ENCODE peak calls at places on chromosomes 5 and 9, in five cellular contexts. B, J, U, F and V are unnamed samples. For H3K36me3, the result is how much of the 10 kb centered on the place peaks cover.

GRCh38 chr9:68418259-68418845 is 61.9 kb downstream of the PGM5 start:
- DNase-seq in B (no peak), J (no peak), U (no peak), F (no peak), V (no peak)

GRCh38 chr5:137761020-137761516 is 6.9 kb upstream of the HNRNPA0 start:
- DNase-seq in B (no peak), J (no peak), U (no peak), F (no peak), V (no peak)

GRCh38 chr5:101929628-101930027 is 366.5 kb downstream of the SLCO4C1 start:
- DNase-seq in B (no peak), J (no peak), U (no peak), F (no peak), V (no peak)

GRCh38 chr9:4904322-4905134 is 80.5 kb upstream of the JAK2 start:
- DNase-seq in B (no peak), J (no peak), U (peak), F (no peak), V (no peak)

GRCh38 chr9:15901572-15901971 is 348.7 kb downstream of the CCDC171 start:
- DNase-seq in B (no peak), J (no peak), U (peak), F (no peak), V (no peak)

GRCh38 chr5:172906436-172906835 is 52.8 kb upstream of the RPL26L1 start:
- DNase-seq in B (no peak), J (no peak), U (peak), F (no peak), V (no peak)

GRCh38 chr9:100117316-100117715 is 18.3 kb downstream of the INVS start:
- DNase-seq in B (no peak), J (no peak), U (no peak), F (no peak), V (no peak)

GRCh38 chr5:84303315-84303714 is 81.4 kb downstream of the EDIL3 start:
- DNase-seq in B (no peak), J (no peak), U (peak), F (no peak), V (no peak)

GRCh38 chr5:15260347-15261278 is 239.4 kb upstream of the FBXL7 start:
- DNase-seq in B (no peak), J (no peak), U (peak), F (no peak), V (no peak)

GRCh38 chr5:3595102-3595961 is at the start of gene IRX1:
- DNase-seq in B (no peak), J (no peak), U (no peak), F (no peak), V (no peak)

GRCh38 chr5:42858709-42859108 is 47.0 kb upstream of the SELENOP start:
- DNase-seq in B (no peak), J (no peak), U (no peak), F (no peak), V (no peak)

GRCh38 chr9:87596862-87597261 is 99.2 kb downstream of the DAPK1 start:
- DNase-seq in B (peak), J (peak), U (peak), F (no peak), V (peak)

GRCh38 chr9:96378187-96378586 is 5.3 kb downstream of the SLC35D2 start:
- DNase-seq in B (no peak), J (no peak), U (no peak), F (no peak), V (no peak)

GRCh38 chr9:88809371-88809770 is 181.9 kb upstream of the S1PR3 start:
- DNase-seq in B (no peak), J (no peak), U (peak), F (no peak), V (no peak)

GRCh38 chr9:110452227-110452801 is 114.7 kb upstream of the TXNDC8 start:
- DNase-seq in B (no peak), J (no peak), U (peak), F (no peak), V (no peak)

GRCh38 chr5:7410936-7411511 is 15.1 kb downstream of the ADCY2 start:
- DNase-seq in B (no peak), J (no peak), U (no peak), F (no peak), V (no peak)

GRCh38 chr9:121499427-121500164 is at the start of gene GGTA1:
- DNase-seq in B (peak), J (peak), U (peak), F (peak), V (peak)

GRCh38 chr9:137721479-137721878 is 102.7 kb downstream of the EHMT1 start:
- DNase-seq in B (no peak), J (no peak), U (no peak), F (no peak), V (no peak)

GRCh38 chr5:168059111-168059510 is 232.3 kb upstream of the WWC1 start:
- DNase-seq in B (no peak), J (no peak), U (no peak), F (no peak), V (no peak)

GRCh38 chr5:81140942-81141341 is 92.2 kb upstream of the CKMT2 start:
- DNase-seq in B (no peak), J (no peak), U (peak), F (peak), V (no peak)

GRCh38 chr5:60487885-60488425 is 212.0 kb downstream of the DEPDC1B start:
- DNase-seq in B (no peak), J (peak), U (peak), F (peak), V (peak)

GRCh38 chr5:150082889-150083288 is 3.5 kb downstream of the CSF1R start:
- DNase-seq in B (peak), J (peak), U (no peak), F (no peak), V (no peak)

GRCh38 chr5:2699231-2699630 is 52.2 kb downstream of the IRX2 start:
- DNase-seq in B (no peak), J (no peak), U (no peak), F (no peak), V (no peak)

GRCh38 chr5:53367727-53368126 is 112.7 kb upstream of the FST start:
- DNase-seq in B (no peak), J (no peak), U (no peak), F (no peak), V (no peak)

GRCh38 chr9:134379774-134380431 is 53.6 kb downstream of the RXRA start:
- DNase-seq in B (peak), J (no peak), U (no peak), F (peak), V (no peak)

GRCh38 chr5:95958308-95959014 is 3.2 kb downstream of the ELL2 start:
- DNase-seq in B (no peak), J (no peak), U (peak), F (no peak), V (peak)

GRCh38 chr9:133738039-133738805 is at the start of gene SARDH:
- DNase-seq in B (peak), J (peak), U (peak), F (peak), V (peak)

GRCh38 chr9:23824241-23825142 is 1.5 kb downstream of the ELAVL2 start:
- DNase-seq in B (no peak), J (no peak), U (no peak), F (no peak), V (peak)

GRCh38 chr5:4204616-4205151 is 609.1 kb downstream of the IRX1 start:
- DNase-seq in B (no peak), J (no peak), U (no peak), F (no peak), V (no peak)

GRCh38 chr9:22079873-22080341 is 70.8 kb upstream of the CDKN2B start:
- DNase-seq in B (no peak), J (no peak), U (peak), F (no peak), V (no peak)

GRCh38 chr5:101948615-101949014 is 347.5 kb downstream of the SLCO4C1 start:
- DNase-seq in B (no peak), J (no peak), U (no peak), F (no peak), V (no peak)

GRCh38 chr5:172377856-172378255 is 76.5 kb downstream of the SH3PXD2B start:
- DNase-seq in B (no peak), J (no peak), U (no peak), F (no peak), V (no peak)

GRCh38 chr9:35703906-35704672 is 14.4 kb upstream of the TPM2 start:
- DNase-seq in B (no peak), J (no peak), U (no peak), F (no peak), V (no peak)
- H3K36me3 ChIP-seq in B (under half), J (half or more), U (half or more), F (half or more), V (half or more)

GRCh38 chr9:93543117-93543516 is 33.3 kb upstream of the PHF2 start:
- DNase-seq in B (no peak), J (no peak), U (no peak), F (no peak), V (no peak)
- H3K36me3 ChIP-seq in B (under half), J (under half), U (under half), F (under half), V (under half)

GRCh38 chr5:5453131-5453530 is 30.7 kb downstream of the ICE1 start:
- DNase-seq in B (no peak), J (no peak), U (no peak), F (no peak), V (no peak)

GRCh38 chr5:5461012-5461411 is 38.5 kb downstream of the ICE1 start:
- DNase-seq in B (no peak), J (no peak), U (no peak), F (no peak), V (no peak)

GRCh38 chr5:5454405-5454804 is 31.9 kb downstream of the ICE1 start:
- DNase-seq in B (no peak), J (no peak), U (no peak), F (no peak), V (peak)

GRCh38 chr5:5456858-5457257 is 34.4 kb downstream of the ICE1 start:
- DNase-seq in B (no peak), J (no peak), U (no peak), F (no peak), V (no peak)
- H3K36me3 ChIP-seq in B (under half), J (under half), U (under half), F (under half), V (under half)

GRCh38 chr5:139256820-139257219 is 36.7 kb upstream of the MATR3 start:
- DNase-seq in B (no peak), J (no peak), U (no peak), F (no peak), V (no peak)
- H3K36me3 ChIP-seq in B (under half), J (under half), U (under half), F (under half), V (under half)

GRCh38 chr5:180848878-180849277 is 12.2 kb downstream of the ZFP62 start:
- DNase-seq in B (no peak), J (no peak), U (no peak), F (no peak), V (no peak)

GRCh38 chr5:180848265-180848664 is 12.8 kb downstream of the ZFP62 start:
- DNase-seq in B (no peak), J (no peak), U (no peak), F (no peak), V (no peak)

GRCh38 chr5:180844432-180844831 is 16.6 kb downstream of the ZFP62 start:
- DNase-seq in B (no peak), J (no peak), U (no peak), F (no peak), V (no peak)

GRCh38 chr5:180844858-180845257 is 16.2 kb downstream of the ZFP62 start:
- DNase-seq in B (no peak), J (no peak), U (no peak), F (no peak), V (no peak)

DNA sequence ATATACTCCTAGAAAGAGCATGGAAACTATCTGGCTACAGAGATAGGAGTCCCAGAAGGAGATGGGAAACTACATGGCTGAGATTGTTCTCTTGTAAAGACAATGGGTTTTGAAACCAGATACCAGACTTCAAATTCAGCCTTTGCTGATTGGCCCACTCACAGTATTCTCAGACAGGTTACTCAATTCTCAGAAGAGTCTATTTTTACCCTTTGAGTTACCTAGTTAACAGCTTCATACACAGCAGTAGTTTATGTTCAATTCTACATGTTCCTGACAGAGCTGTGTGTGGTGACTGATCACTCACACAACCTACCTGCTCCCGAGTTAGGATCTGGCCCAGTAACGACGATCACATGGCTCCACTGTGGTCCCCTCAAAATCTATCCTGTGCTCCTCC is 14.0 kb downstream of the ZFP62 start:
- DNase-seq in B (no peak), J (no peak), U (no peak), F (no peak), V (no peak)
- H3K36me3 ChIP-seq in B (under half), J (under half), U (under half), F (under half), V (under half)

GRCh38 chr5:178232920-178233429 is 373 bp upstream of the PHYKPL start:
- DNase-seq in B (no peak), J (no peak), U (no peak), F (no peak), V (no peak)
- H3K36me3 ChIP-seq in B (under half), J (under half), U (under half), F (under half), V (under half)

GRCh38 chr9:112898872-112899281 is 8.2 kb upstream of the SLC46A2 start:
- DNase-seq in B (no peak), J (no peak), U (no peak), F (no peak), V (no peak)
- H3K36me3 ChIP-seq in B (under half), J (under half), U (under half), F (under half), V (under half)

DNA sequence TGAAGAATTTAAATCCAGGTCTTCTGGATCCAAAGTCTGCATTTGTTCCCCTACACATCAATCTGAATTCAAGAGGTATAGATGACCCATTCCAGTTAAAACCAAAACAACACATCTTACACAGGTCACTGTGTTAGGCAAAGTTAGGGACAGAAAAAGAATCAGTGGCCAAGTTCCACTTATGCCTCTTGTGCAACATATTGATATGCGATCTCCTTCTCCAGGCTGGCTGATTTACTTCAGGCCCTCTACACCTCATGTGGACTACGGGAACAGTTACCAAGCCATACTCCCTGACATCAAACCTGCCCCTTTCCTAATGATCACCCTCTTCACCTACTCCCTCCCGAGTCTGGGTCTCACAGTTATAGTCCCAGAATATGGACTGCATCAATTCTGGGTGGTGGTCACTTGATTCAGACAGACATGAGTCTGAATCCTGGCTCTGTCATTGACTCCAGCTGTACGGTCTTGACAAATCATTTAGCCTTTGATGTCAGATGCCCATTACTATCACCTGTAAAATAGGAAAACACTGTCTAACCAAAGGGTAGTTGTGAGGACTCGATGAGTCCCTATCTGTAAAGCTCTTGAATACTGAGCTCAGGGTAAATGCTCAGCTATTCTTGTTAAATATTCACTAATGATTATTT is 26.0 kb downstream of the GOLGA1 start:
- DNase-seq in B (no peak), J (no peak), U (no peak), F (no peak), V (no peak)
- H3K36me3 ChIP-seq in B (under half), J (under half), U (under half), F (under half), V (under half)

DNA sequence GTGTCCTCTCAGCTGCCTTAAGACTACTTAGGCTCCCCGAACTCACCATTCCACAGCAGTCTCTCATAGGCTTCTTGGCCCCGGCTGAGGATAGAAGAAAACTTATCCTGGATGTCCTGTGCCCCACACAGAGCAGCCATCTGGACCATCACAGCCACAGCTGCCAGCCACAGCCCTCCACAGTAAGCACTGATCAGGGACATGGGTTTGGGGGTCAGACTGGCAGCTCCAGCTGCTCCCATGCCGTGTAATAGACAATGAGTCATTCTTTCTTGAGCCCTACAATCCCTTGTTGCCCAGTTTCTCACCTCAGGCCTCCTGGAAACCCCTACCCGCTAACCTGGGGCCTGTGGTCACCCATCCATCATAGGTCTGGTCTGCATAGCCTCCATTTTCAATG is 5.7 kb downstream of the CREB3 start:
- DNase-seq in B (no peak), J (no peak), U (no peak), F (no peak), V (no peak)
- H3K36me3 ChIP-seq in B (under half), J (under half), U (half or more), F (half or more), V (half or more)

GRCh38 chr9:86322973-86323644 is 31.1 kb downstream of the TUT7 start:
- DNase-seq in B (no peak), J (no peak), U (peak), F (peak), V (no peak)

GRCh38 chr9:86321373-86321772 is 32.8 kb downstream of the TUT7 start:
- DNase-seq in B (no peak), J (no peak), U (peak), F (peak), V (no peak)

GRCh38 chr9:86315088-86315487 is 32.8 kb upstream of the ISCA1 start:
- DNase-seq in B (no peak), J (no peak), U (peak), F (no peak), V (no peak)

DNA sequence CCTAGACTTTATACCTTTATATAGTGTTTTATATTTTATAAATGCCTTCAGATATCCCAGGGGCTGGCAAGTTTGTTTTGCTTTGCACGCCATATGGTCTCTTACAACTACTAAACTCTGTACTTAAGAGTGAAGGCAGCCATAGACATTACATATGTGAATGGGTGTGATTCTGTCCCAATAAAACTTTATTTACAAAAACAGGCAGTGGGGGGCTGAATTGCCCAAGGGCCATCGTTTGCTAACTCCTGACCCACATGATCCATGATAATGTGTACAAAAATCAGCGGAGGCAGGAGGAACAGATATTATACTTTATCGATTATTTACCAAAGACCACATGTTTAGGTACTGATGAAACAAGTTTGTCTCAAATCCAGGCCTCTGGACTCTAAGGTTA is 35.8 kb upstream of the ISCA1 start:
- DNase-seq in B (no peak), J (no peak), U (no peak), F (no peak), V (no peak)
- H3K36me3 ChIP-seq in B (under half), J (half or more), U (under half), F (under half), V (half or more)